ENCODE peak calls at places on chromosomes 12 and 14, in seven cellular contexts. P is stimulated activated CD8-positive, alpha-beta memory T cell treated with anti-CD3 and anti-CD28 coated beads, Interleukin-4, amount 100 ng/mL, for 24 hours; M is GDM1; C is activated T-cell treated with anti-CD3 and anti-CD28 coated beads, Interleukin-2, amount 50 U/mL, for 48 hours; X is NCI-H1930; T is heart left ventricle; Y is activated naive CD4-positive, alpha-beta T cell treated with anti-CD3 and anti-CD28 coated beads, Interleukin-2, amount 10 ng/mL, durations not matched to agents 7 days and 5 days. I is an unnamed sample.

GRCh38 chr12:112664569-112664968 is 127.0 kb upstream of the RPH3A start:
- DNase-seq in P (no peak), M (no peak), C (peak), X (no peak), T (no peak), Y (peak), I (no peak)

GRCh38 chr12:64674367-64674922 is 64.2 kb downstream of the RASSF3 start:
- DNase-seq in P (no peak), M (no peak), C (no peak), X (no peak), T (no peak), Y (peak), I (no peak)

GRCh38 chr12:52870361-52871290 is 21.8 kb upstream of the KRT78 start:
- DNase-seq in P (peak), M (peak), C (peak), X (no peak), T (peak), Y (peak), I (peak)

GRCh38 chr12:9868271-9868815 is 811 bp downstream of the CLEC2B start:
- DNase-seq in P (no peak), M (no peak), C (no peak), X (no peak), T (no peak), Y (no peak), I (no peak)

GRCh38 chr14:26008290-26008689 is 589.5 kb downstream of the NOVA1 start:
- DNase-seq in P (no peak), M (no peak), C (no peak), X (no peak), T (no peak), Y (no peak), I (peak)

GRCh38 chr12:132593938-132594358 is 16.4 kb downstream of the LRCOL1 start:
- DNase-seq in P (no peak), M (peak), C (peak), X (peak), T (peak), Y (peak), I (peak)

GRCh38 chr12:122051231-122051876 is 27.2 kb upstream of the MLXIP start:
- DNase-seq in P (no peak), M (no peak), C (no peak), X (no peak), T (peak), Y (no peak), I (no peak)

GRCh38 chr14:85316701-85317100 is 213.2 kb upstream of the FLRT2 start:
- DNase-seq in P (no peak), M (no peak), C (no peak), X (no peak), T (no peak), Y (no peak), I (no peak)

GRCh38 chr14:74593241-74593985 is 18.6 kb downstream of the LTBP2 start:
- DNase-seq in P (no peak), M (no peak), C (no peak), X (no peak), T (no peak), Y (no peak), I (no peak)

GRCh38 chr12:100752841-100753240 is 41.7 kb upstream of the ANO4 start:
- DNase-seq in P (no peak), M (no peak), C (no peak), X (no peak), T (no peak), Y (no peak), I (no peak)

GRCh38 chr12:50192908-50193307 is 25.7 kb upstream of the CERS5 start:
- DNase-seq in P (no peak), M (no peak), C (no peak), X (no peak), T (no peak), Y (no peak), I (no peak)

GRCh38 chr14:88613552-88614010 is 50.7 kb downstream of the ZC3H14 start:
- DNase-seq in P (no peak), M (peak), C (no peak), X (no peak), T (no peak), Y (no peak), I (no peak)

GRCh38 chr14:21072102-21072501 is 2.0 kb downstream of the ARHGEF40 start:
- DNase-seq in P (no peak), M (peak), C (no peak), X (no peak), T (peak), Y (no peak), I (no peak)

GRCh38 chr14:89576132-89576923 is 159.3 kb upstream of the FOXN3 start:
- DNase-seq in P (no peak), M (no peak), C (no peak), X (no peak), T (no peak), Y (no peak), I (no peak)

GRCh38 chr14:60252630-60253029 is 3.6 kb downstream of the PPM1A start:
- DNase-seq in P (no peak), M (no peak), C (no peak), X (no peak), T (no peak), Y (no peak), I (no peak)

GRCh38 chr14:78010688-78011087 is 159.5 kb upstream of the NRXN3 start:
- DNase-seq in P (no peak), M (no peak), C (no peak), X (no peak), T (no peak), Y (no peak), I (no peak)

GRCh38 chr12:105084251-105085250 is at the start of gene ALDH1L2:
- DNase-seq in P (peak), M (no peak), C (peak), X (no peak), T (peak), Y (peak), I (no peak)

GRCh38 chr12:67358686-67359374 is 89.7 kb downstream of the CAND1 start:
- DNase-seq in P (no peak), M (no peak), C (no peak), X (no peak), T (no peak), Y (no peak), I (no peak)

GRCh38 chr14:72680853-72681640 is 212.9 kb downstream of the DPF3 start:
- DNase-seq in P (no peak), M (no peak), C (no peak), X (no peak), T (no peak), Y (no peak), I (no peak)

GRCh38 chr14:94112513-94113060 is 2.1 kb downstream of the IFI27 start:
- DNase-seq in P (no peak), M (no peak), C (peak), X (no peak), T (peak), Y (no peak), I (peak)

GRCh38 chr12:66620703-66621102 is 58.2 kb downstream of the GRIP1 start:
- DNase-seq in P (no peak), M (peak), C (no peak), X (no peak), T (no peak), Y (no peak), I (no peak)

GRCh38 chr14:24065408-24065807 is 6.0 kb upstream of the CPNE6 start:
- DNase-seq in P (no peak), M (no peak), C (no peak), X (no peak), T (no peak), Y (no peak), I (no peak)

I was measured in HAP-1.